ENCODE peak calls at places on chromosomes 7 and 10, in ten cellular contexts. V, M, T, F, O, J, Z, W, Q and S are unnamed samples.
A peak's percentile ranks its signal among the peaks of the same experiment; 100 is the strongest.

GRCh38 chr10:15395912-15396311 is 24.8 kb upstream of the FAM171A1 start:
- DNase-seq in V (no peak), M (no peak), T (no peak), F (no peak), O (no peak), J (no peak), Z (no peak), W (no peak), Q (no peak), S (no peak)

GRCh38 chr10:35336921-35337741 is 822 bp downstream of the CCNY start:
- DNase-seq in V (peak; percentile 36), M (peak; percentile 9), T (peak; percentile 21), F (peak; percentile 72), O (peak; percentile 38), J (peak; percentile 18), Z (no peak), W (peak; percentile 27), Q (peak; percentile 38), S (no peak)

GRCh38 chr7:87759511-87759910 is 116.6 kb downstream of the SLC25A40 start:
- DNase-seq in V (no peak), M (no peak), T (no peak), F (no peak), O (no peak), J (no peak), Z (no peak), W (no peak), Q (no peak), S (no peak)

GRCh38 chr7:141709749-141710148 is 1.6 kb downstream of the WEE2 start:
- DNase-seq in V (no peak), M (no peak), T (no peak), F (no peak), O (no peak), J (no peak), Z (no peak), W (no peak), Q (no peak), S (no peak)

GRCh38 chr7:146492017-146492416 is 375.4 kb downstream of the CNTNAP2 start:
- DNase-seq in V (no peak), M (no peak), T (no peak), F (no peak), O (no peak), J (no peak), Z (no peak), W (no peak), Q (no peak), S (no peak)

GRCh38 chr10:32143302-32143847 is 87.2 kb upstream of the KIF5B start:
- DNase-seq in V (no peak), M (no peak), T (no peak), F (no peak), O (no peak), J (no peak), Z (no peak), W (no peak), Q (no peak), S (no peak)

GRCh38 chr10:121131426-121132277 is 280.5 kb downstream of the WDR11 start:
- DNase-seq in V (no peak), M (no peak), T (peak; percentile 10), F (no peak), O (no peak), J (no peak), Z (no peak), W (no peak), Q (no peak), S (no peak)

GRCh38 chr7:19051767-19052375 is 65.6 kb downstream of the TWIST1 start:
- DNase-seq in V (no peak), M (no peak), T (no peak), F (no peak), O (peak; percentile 48), J (peak; percentile 59), Z (no peak), W (peak; percentile 3), Q (peak; percentile 32), S (no peak)

GRCh38 chr10:35211390-35211789 is 84.7 kb downstream of the CREM start:
- DNase-seq in V (no peak), M (no peak), T (no peak), F (no peak), O (no peak), J (no peak), Z (no peak), W (no peak), Q (no peak), S (no peak)

GRCh38 chr7:101015626-101016025 is 4.3 kb upstream of the MUC17 start:
- DNase-seq in V (no peak), M (no peak), T (no peak), F (no peak), O (no peak), J (no peak), Z (no peak), W (no peak), Q (no peak), S (no peak)

GRCh38 chr10:61592581-61592980 is 70.1 kb upstream of the CABCOCO1 start:
- DNase-seq in V (no peak), M (no peak), T (no peak), F (no peak), O (peak; percentile 3), J (peak; percentile 23), Z (no peak), W (no peak), Q (no peak), S (no peak)

GRCh38 chr7:100369105-100369504 is 4.2 kb upstream of the PILRA start:
- DNase-seq in V (no peak), M (no peak), T (peak; percentile 36), F (no peak), O (peak; percentile 85), J (no peak), Z (peak; percentile 22), W (no peak), Q (no peak), S (no peak)

GRCh38 chr7:74479961-74480829 is 26.5 kb downstream of the GTF2IRD1 start:
- DNase-seq in V (peak; percentile 76), M (no peak), T (peak; percentile 83), F (peak; percentile 81), O (no peak), J (peak; percentile 83), Z (peak; percentile 62), W (no peak), Q (no peak), S (no peak)

GRCh38 chr10:113957013-113957412 is 86.7 kb upstream of the ADRB1 start:
- DNase-seq in V (no peak), M (no peak), T (no peak), F (no peak), O (no peak), J (no peak), Z (no peak), W (no peak), Q (peak; percentile 9), S (no peak)

GRCh38 chr10:120162471-120162870 is 269.9 kb downstream of the SEC23IP start:
- DNase-seq in V (no peak), M (peak; percentile 1), T (no peak), F (no peak), O (no peak), J (no peak), Z (no peak), W (no peak), Q (no peak), S (no peak)

GRCh38 chr7:50730459-50731400 is 52.0 kb downstream of the GRB10 start:
- DNase-seq in V (no peak), M (no peak), T (no peak), F (no peak), O (no peak), J (peak; percentile 17), Z (no peak), W (no peak), Q (no peak), S (no peak)

GRCh38 chr10:94286898-94287297 is 75.8 kb downstream of the NOC3L start:
- DNase-seq in V (no peak), M (no peak), T (no peak), F (no peak), O (no peak), J (peak; percentile 10), Z (no peak), W (no peak), Q (no peak), S (no peak)

GRCh38 chr10:35690534-35690933 is 48.4 kb upstream of the FZD8 start:
- DNase-seq in V (no peak), M (no peak), T (no peak), F (no peak), O (no peak), J (no peak), Z (no peak), W (no peak), Q (no peak), S (no peak)

GRCh38 chr7:148773344-148773743 is 74.6 kb downstream of the CUL1 start:
- DNase-seq in V (no peak), M (no peak), T (no peak), F (no peak), O (no peak), J (peak; percentile 74), Z (no peak), W (peak; percentile 36), Q (no peak), S (no peak)

GRCh38 chr7:26515462-26515861 is 223.8 kb downstream of the SNX10 start:
- DNase-seq in V (peak; percentile 21), M (no peak), T (no peak), F (no peak), O (no peak), J (peak; percentile 91), Z (no peak), W (no peak), Q (peak; percentile 96), S (no peak)

GRCh38 chr10:37711617-37712488 is 145.6 kb downstream of the ZNF248 start:
- DNase-seq in V (no peak), M (no peak), T (no peak), F (no peak), O (no peak), J (no peak), Z (no peak), W (no peak), Q (no peak), S (peak; percentile 3)

GRCh38 chr7:91046322-91047088 is 217.7 kb upstream of the FZD1 start:
- DNase-seq in V (no peak), M (no peak), T (no peak), F (no peak), O (no peak), J (no peak), Z (no peak), W (no peak), Q (no peak), S (no peak)

GRCh38 chr7:21358640-21359039 is 69.2 kb upstream of the SP4 start:
- DNase-seq in V (no peak), M (no peak), T (no peak), F (no peak), O (no peak), J (no peak), Z (no peak), W (no peak), Q (no peak), S (no peak)

GRCh38 chr10:48804740-48805182 is 120.1 kb downstream of the WDFY4 start:
- DNase-seq in V (no peak), M (no peak), T (no peak), F (no peak), O (no peak), J (no peak), Z (no peak), W (no peak), Q (no peak), S (no peak)

GRCh38 chr7:98315318-98315993 is 34.0 kb downstream of the BRI3 start:
- DNase-seq in V (no peak), M (no peak), T (no peak), F (no peak), O (peak; percentile 70), J (no peak), Z (no peak), W (no peak), Q (no peak), S (no peak)

GRCh38 chr7:71636329-71636728 is 504.4 kb downstream of the GALNT17 start:
- DNase-seq in V (no peak), M (no peak), T (peak; percentile 15), F (no peak), O (no peak), J (peak; percentile 35), Z (no peak), W (no peak), Q (no peak), S (no peak)

GRCh38 chr7:46107610-46108217 is 186.6 kb upstream of the IGFBP3 start:
- DNase-seq in V (no peak), M (no peak), T (no peak), F (no peak), O (no peak), J (no peak), Z (no peak), W (no peak), Q (no peak), S (no peak)

GRCh38 chr7:36514289-36515243 is 124.9 kb downstream of the ANLN start:
- DNase-seq in V (no peak), M (no peak), T (peak; percentile 32), F (no peak), O (no peak), J (no peak), Z (no peak), W (no peak), Q (no peak), S (no peak)